ENCODE peak calls at places on chromosome 3, in six cellular contexts. A is ecto neural progenitor cell; D is anterior cingulate cortex; P is AG10803; K is NCI-H774; G is stimulated activated naive CD8-positive, alpha-beta T cell treated with anti-CD3 and anti-CD28 coated beads, Interleukin-15, Interleukin-2, amounts not matched to agents 100 U/mL and 50 U/mL, for 24 hours. N is an unnamed sample.

GRCh38 chr3:188432826-188433525 is 279.0 kb downstream of the LPP start:
- DNase-seq in A (no peak), P (peak), K (no peak), G (no peak), D (no peak), N (no peak)

GRCh38 chr3:178198329-178198728 is 337.9 kb upstream of the KCNMB2 start:
- DNase-seq in K (no peak), A (no peak), G (no peak), P (peak), D (no peak), N (no peak)

GRCh38 chr3:45227946-45228345 is 1.9 kb upstream of the TMEM158 start:
- DNase-seq in G (no peak), A (no peak), P (no peak), K (peak), D (no peak), N (no peak)

GRCh38 chr3:154275965-154276364 is 48.3 kb downstream of the DHX36 start:
- DNase-seq in K (no peak), P (no peak), D (no peak), A (no peak), G (no peak), N (no peak)

GRCh38 chr3:71803248-71803647 is 18.3 kb upstream of the PROK2 start:
- DNase-seq in A (no peak), P (no peak), D (no peak), K (no peak), G (no peak), N (peak)

GRCh38 chr3:25527796-25528195 is 99.7 kb downstream of the RARB start:
- DNase-seq in A (no peak), G (no peak), P (peak), K (no peak), D (peak), N (no peak)

GRCh38 chr3:154969366-154969765 is 110.8 kb upstream of the MME start:
- DNase-seq in K (no peak), D (no peak), P (peak), A (no peak), G (no peak), N (no peak)

GRCh38 chr3:121641127-121641526 is 19.6 kb downstream of the HCLS1 start:
- DNase-seq in G (no peak), K (no peak), A (no peak), D (no peak), P (no peak), N (no peak)

GRCh38 chr3:48427630-48427962 is 2.3 kb downstream of the PLXNB1 start:
- DNase-seq in D (no peak), G (no peak), A (no peak), K (no peak), P (no peak), N (no peak)

GRCh38 chr3:100297784-100298183 is 36.8 kb upstream of the NIT2 start:
- DNase-seq in G (no peak), D (no peak), A (no peak), K (no peak), P (no peak), N (no peak)

GRCh38 chr3:134423153-134423552 is 48.9 kb upstream of the AMOTL2 start:
- DNase-seq in P (peak), D (peak), G (no peak), A (peak), K (peak), N (no peak)

N was measured in islet precursor cell.